ENCODE peak calls at places on chromosomes 7 and 10, in five cellular contexts. One of them, this sample, is unnamed.

GRCh38 chr7:44845476-44845875 is 2.4 kb downstream of the H2AZ2 start:
- DNase-seq in stimulated activated CD4-positive, alpha-beta T cell treated with anti-CD3 and anti-CD28 coated beads, Interleukin-1b, Interleukin-23, amount 100 ng/mL, for 4 hours: no peak
- DNase-seq in mesenchymal stem cell: no peak
- DNase-seq in fibroblast of gingiva: no peak
- DNase-seq in NCI-H69: no peak
- DNase-seq in this sample: no peak

GRCh38 chr10:79995979-79996629 is 47.2 kb upstream of the SFTPD start:
- DNase-seq in mesenchymal stem cell: no peak
- DNase-seq in fibroblast of gingiva: no peak
- DNase-seq in NCI-H69: no peak
- DNase-seq in stimulated activated CD4-positive, alpha-beta T cell treated with anti-CD3 and anti-CD28 coated beads, Interleukin-1b, Interleukin-23, amount 100 ng/mL, for 4 hours: no peak
- DNase-seq in this sample: no peak

GRCh38 chr10:64863836-64864235 is 1342.6 kb downstream of the REEP3 start:
- DNase-seq in stimulated activated CD4-positive, alpha-beta T cell treated with anti-CD3 and anti-CD28 coated beads, Interleukin-1b, Interleukin-23, amount 100 ng/mL, for 4 hours: no peak
- DNase-seq in NCI-H69: peak; percentile 3
- DNase-seq in fibroblast of gingiva: no peak
- DNase-seq in mesenchymal stem cell: no peak
- DNase-seq in this sample: no peak

GRCh38 chr7:90560730-90561129 is 35.4 kb upstream of the CDK14 start:
- DNase-seq in mesenchymal stem cell: no peak
- DNase-seq in stimulated activated CD4-positive, alpha-beta T cell treated with anti-CD3 and anti-CD28 coated beads, Interleukin-1b, Interleukin-23, amount 100 ng/mL, for 4 hours: no peak
- DNase-seq in NCI-H69: no peak
- DNase-seq in fibroblast of gingiva: peak; percentile 78
- DNase-seq in this sample: no peak

GRCh38 chr7:162583-163297 is 29.6 kb upstream of the FAM20C start:
- DNase-seq in stimulated activated CD4-positive, alpha-beta T cell treated with anti-CD3 and anti-CD28 coated beads, Interleukin-1b, Interleukin-23, amount 100 ng/mL, for 4 hours: no peak
- DNase-seq in fibroblast of gingiva: no peak
- DNase-seq in mesenchymal stem cell: no peak
- DNase-seq in NCI-H69: no peak
- DNase-seq in this sample: no peak

GRCh38 chr7:2870471-2870941 is 26.4 kb upstream of the GNA12 start:
- DNase-seq in mesenchymal stem cell: peak; percentile 79
- DNase-seq in fibroblast of gingiva: no peak
- DNase-seq in NCI-H69: peak; percentile 86
- DNase-seq in stimulated activated CD4-positive, alpha-beta T cell treated with anti-CD3 and anti-CD28 coated beads, Interleukin-1b, Interleukin-23, amount 100 ng/mL, for 4 hours: no peak
- DNase-seq in this sample: no peak

GRCh38 chr10:65670087-65670486 is 1255.7 kb upstream of the LRRTM3 start:
- DNase-seq in NCI-H69: no peak
- DNase-seq in stimulated activated CD4-positive, alpha-beta T cell treated with anti-CD3 and anti-CD28 coated beads, Interleukin-1b, Interleukin-23, amount 100 ng/mL, for 4 hours: no peak
- DNase-seq in fibroblast of gingiva: no peak
- DNase-seq in mesenchymal stem cell: peak; percentile 44
- DNase-seq in this sample: no peak

GRCh38 chr7:116805100-116805544 is 57.3 kb upstream of the CAPZA2 start:
- DNase-seq in NCI-H69: peak; percentile 75
- DNase-seq in fibroblast of gingiva: peak; percentile 84
- DNase-seq in mesenchymal stem cell: no peak
- DNase-seq in stimulated activated CD4-positive, alpha-beta T cell treated with anti-CD3 and anti-CD28 coated beads, Interleukin-1b, Interleukin-23, amount 100 ng/mL, for 4 hours: no peak
- DNase-seq in this sample: no peak

GRCh38 chr7:129282865-129283264 is 58.0 kb downstream of the AHCYL2 start:
- DNase-seq in fibroblast of gingiva: no peak
- DNase-seq in mesenchymal stem cell: no peak
- DNase-seq in NCI-H69: peak; percentile 92
- DNase-seq in stimulated activated CD4-positive, alpha-beta T cell treated with anti-CD3 and anti-CD28 coated beads, Interleukin-1b, Interleukin-23, amount 100 ng/mL, for 4 hours: no peak
- DNase-seq in this sample: no peak